ENCODE peak calls at places on chromosome 9, in seven cellular contexts. One of them, this sample, is unnamed.

GRCh38 chr9:115946530-115946929 is 207.1 kb upstream of the PAPPA start:
- DNase-seq in transverse colon: no peak
- DNase-seq in adrenal gland: no peak
- DNase-seq in Peyer's patch: no peak
- DNase-seq in HCT116: no peak
- DNase-seq in tibial nerve: no peak
- DNase-seq in suprapubic skin: no peak
- DNase-seq in this sample: no peak

GRCh38 chr9:27487927-27488326 is 36.2 kb upstream of the IFNK start:
- DNase-seq in adrenal gland: no peak
- DNase-seq in Peyer's patch: no peak
- DNase-seq in HCT116: no peak
- DNase-seq in tibial nerve: no peak
- DNase-seq in suprapubic skin: no peak
- DNase-seq in transverse colon: no peak
- DNase-seq in this sample: no peak

GRCh38 chr9:90127923-90128322 is 514.7 kb downstream of the DIRAS2 start:
- DNase-seq in suprapubic skin: no peak
- DNase-seq in HCT116: no peak
- DNase-seq in tibial nerve: no peak
- DNase-seq in transverse colon: no peak
- DNase-seq in Peyer's patch: no peak
- DNase-seq in adrenal gland: no peak
- DNase-seq in this sample: no peak

GRCh38 chr9:124680049-124680448 is 91.1 kb downstream of the NR6A1 start:
- DNase-seq in tibial nerve: no peak
- DNase-seq in transverse colon: no peak
- DNase-seq in adrenal gland: no peak
- DNase-seq in Peyer's patch: no peak
- DNase-seq in suprapubic skin: no peak
- DNase-seq in HCT116: no peak
- DNase-seq in this sample: no peak

GRCh38 chr9:134057311-134057665 is 10.5 kb downstream of the BRD3 start:
- DNase-seq in transverse colon: peak; percentile 5
- DNase-seq in HCT116: no peak
- DNase-seq in Peyer's patch: no peak
- DNase-seq in adrenal gland: no peak
- DNase-seq in suprapubic skin: no peak
- DNase-seq in tibial nerve: no peak
- DNase-seq in this sample: no peak

GRCh38 chr9:93041108-93041802 is 17.2 kb upstream of the SUSD3 start:
- DNase-seq in transverse colon: no peak
- DNase-seq in adrenal gland: no peak
- DNase-seq in HCT116: peak; percentile 44
- DNase-seq in suprapubic skin: no peak
- DNase-seq in tibial nerve: no peak
- DNase-seq in Peyer's patch: no peak
- DNase-seq in this sample: peak; percentile 46

GRCh38 chr9:347667-348292 is 133.1 kb downstream of the DOCK8 start:
- DNase-seq in tibial nerve: no peak
- DNase-seq in suprapubic skin: no peak
- DNase-seq in HCT116: peak; percentile 40
- DNase-seq in Peyer's patch: no peak
- DNase-seq in adrenal gland: no peak
- DNase-seq in transverse colon: no peak
- DNase-seq in this sample: no peak

GRCh38 chr9:83011611-83012010 is 51.3 kb downstream of the RASEF start:
- DNase-seq in tibial nerve: no peak
- DNase-seq in adrenal gland: no peak
- DNase-seq in HCT116: no peak
- DNase-seq in transverse colon: no peak
- DNase-seq in Peyer's patch: no peak
- DNase-seq in suprapubic skin: no peak
- DNase-seq in this sample: no peak

GRCh38 chr9:113999256-114000062 is 78.6 kb downstream of the AMBP start:
- DNase-seq in tibial nerve: no peak
- DNase-seq in HCT116: no peak
- DNase-seq in Peyer's patch: peak; percentile 32
- DNase-seq in adrenal gland: no peak
- DNase-seq in suprapubic skin: peak; percentile 70
- DNase-seq in transverse colon: no peak
- DNase-seq in this sample: no peak

GRCh38 chr9:92136184-92136858 is 21.1 kb upstream of the SPTLC1 start:
- DNase-seq in adrenal gland: no peak
- DNase-seq in Peyer's patch: peak; percentile 40
- DNase-seq in HCT116: no peak
- DNase-seq in tibial nerve: no peak
- DNase-seq in suprapubic skin: no peak
- DNase-seq in transverse colon: no peak
- DNase-seq in this sample: no peak

GRCh38 chr9:91905958-91906585 is 44.0 kb downstream of the ROR2 start:
- DNase-seq in HCT116: no peak
- DNase-seq in tibial nerve: no peak
- DNase-seq in Peyer's patch: peak; percentile 64
- DNase-seq in adrenal gland: peak; percentile 77
- DNase-seq in transverse colon: peak; percentile 44
- DNase-seq in suprapubic skin: no peak
- DNase-seq in this sample: no peak

GRCh38 chr9:133616643-133617405 is 7.6 kb upstream of the FAM163B start:
- DNase-seq in transverse colon: no peak
- DNase-seq in suprapubic skin: no peak
- DNase-seq in Peyer's patch: no peak
- DNase-seq in adrenal gland: no peak
- DNase-seq in HCT116: no peak
- DNase-seq in tibial nerve: no peak
- DNase-seq in this sample: no peak

GRCh38 chr9:114047717-114048116 is 30.4 kb downstream of the AMBP start:
- DNase-seq in suprapubic skin: peak; percentile 44
- DNase-seq in HCT116: peak; percentile 16
- DNase-seq in tibial nerve: no peak
- DNase-seq in transverse colon: no peak
- DNase-seq in Peyer's patch: no peak
- DNase-seq in adrenal gland: no peak
- DNase-seq in this sample: no peak

GRCh38 chr9:77953590-77953989 is 78.0 kb downstream of the GNAQ start:
- DNase-seq in adrenal gland: no peak
- DNase-seq in HCT116: no peak
- DNase-seq in transverse colon: no peak
- DNase-seq in tibial nerve: no peak
- DNase-seq in suprapubic skin: no peak
- DNase-seq in Peyer's patch: no peak
- DNase-seq in this sample: no peak

GRCh38 chr9:880725-881124 is 39.2 kb downstream of the DMRT1 start:
- DNase-seq in tibial nerve: no peak
- DNase-seq in suprapubic skin: no peak
- DNase-seq in HCT116: no peak
- DNase-seq in adrenal gland: no peak
- DNase-seq in transverse colon: no peak
- DNase-seq in Peyer's patch: no peak
- DNase-seq in this sample: no peak

GRCh38 chr9:14313951-14314423 is at the start of gene NFIB:
- DNase-seq in adrenal gland: peak; percentile 83
- DNase-seq in tibial nerve: peak; percentile 15
- DNase-seq in HCT116: no peak
- DNase-seq in transverse colon: peak; percentile 36
- DNase-seq in suprapubic skin: no peak
- DNase-seq in Peyer's patch: peak; percentile 59
- DNase-seq in this sample: peak; percentile 73

GRCh38 chr9:23194281-23194680 is 631.8 kb downstream of the ELAVL2 start:
- DNase-seq in Peyer's patch: no peak
- DNase-seq in tibial nerve: no peak
- DNase-seq in HCT116: no peak
- DNase-seq in suprapubic skin: no peak
- DNase-seq in adrenal gland: no peak
- DNase-seq in transverse colon: no peak
- DNase-seq in this sample: no peak

GRCh38 chr9:114804504-114804903 is 1.3 kb downstream of the TNFSF15 start:
- DNase-seq in tibial nerve: no peak
- DNase-seq in transverse colon: peak; percentile 79
- DNase-seq in adrenal gland: peak; percentile 44
- DNase-seq in HCT116: peak; percentile 10
- DNase-seq in Peyer's patch: peak; percentile 81
- DNase-seq in suprapubic skin: no peak
- DNase-seq in this sample: no peak

GRCh38 chr9:621199-621860 is 220.2 kb upstream of the DMRT1 start:
- DNase-seq in adrenal gland: peak; percentile 13
- DNase-seq in Peyer's patch: no peak
- DNase-seq in transverse colon: no peak
- DNase-seq in tibial nerve: no peak
- DNase-seq in suprapubic skin: no peak
- DNase-seq in HCT116: no peak
- DNase-seq in this sample: no peak

GRCh38 chr9:136485651-136486050 is 2.8 kb upstream of the SEC16A start:
- DNase-seq in adrenal gland: peak; percentile 93
- DNase-seq in Peyer's patch: no peak
- DNase-seq in transverse colon: no peak
- DNase-seq in suprapubic skin: no peak
- DNase-seq in HCT116: no peak
- DNase-seq in tibial nerve: no peak
- DNase-seq in this sample: no peak
- TF ChIP-seq CTCF in adrenal gland: no peak
- TF ChIP-seq CTCF in Peyer's patch: no peak
- TF ChIP-seq CTCF in transverse colon: no peak
- TF ChIP-seq CTCF in suprapubic skin: no peak
- TF ChIP-seq CTCF in HCT116: no peak
- TF ChIP-seq CTCF in tibial nerve: no peak
- TF ChIP-seq CTCF in this sample: no peak

GRCh38 chr9:94866770-94867169 is 140.3 kb downstream of the AOPEP start:
- DNase-seq in suprapubic skin: no peak
- DNase-seq in tibial nerve: no peak
- DNase-seq in HCT116: no peak
- DNase-seq in transverse colon: no peak
- DNase-seq in Peyer's patch: no peak
- DNase-seq in adrenal gland: no peak
- DNase-seq in this sample: no peak

GRCh38 chr9:94869415-94869838 is 142.9 kb downstream of the AOPEP start:
- DNase-seq in transverse colon: no peak
- DNase-seq in suprapubic skin: no peak
- DNase-seq in adrenal gland: peak; percentile 62
- DNase-seq in HCT116: no peak
- DNase-seq in Peyer's patch: no peak
- DNase-seq in tibial nerve: no peak
- DNase-seq in this sample: no peak

GRCh38 chr9:94867281-94867841 is 140.9 kb downstream of the AOPEP start:
- DNase-seq in suprapubic skin: no peak
- DNase-seq in tibial nerve: peak; percentile 46
- DNase-seq in HCT116: peak; percentile 45
- DNase-seq in transverse colon: peak; percentile 63
- DNase-seq in adrenal gland: peak; percentile 79
- DNase-seq in Peyer's patch: peak; percentile 61
- DNase-seq in this sample: no peak

GRCh38 chr9:94868462-94868861 is 142.0 kb downstream of the AOPEP start:
- DNase-seq in Peyer's patch: no peak
- DNase-seq in HCT116: no peak
- DNase-seq in transverse colon: no peak
- DNase-seq in tibial nerve: no peak
- DNase-seq in suprapubic skin: no peak
- DNase-seq in adrenal gland: no peak
- DNase-seq in this sample: no peak

DNA sequence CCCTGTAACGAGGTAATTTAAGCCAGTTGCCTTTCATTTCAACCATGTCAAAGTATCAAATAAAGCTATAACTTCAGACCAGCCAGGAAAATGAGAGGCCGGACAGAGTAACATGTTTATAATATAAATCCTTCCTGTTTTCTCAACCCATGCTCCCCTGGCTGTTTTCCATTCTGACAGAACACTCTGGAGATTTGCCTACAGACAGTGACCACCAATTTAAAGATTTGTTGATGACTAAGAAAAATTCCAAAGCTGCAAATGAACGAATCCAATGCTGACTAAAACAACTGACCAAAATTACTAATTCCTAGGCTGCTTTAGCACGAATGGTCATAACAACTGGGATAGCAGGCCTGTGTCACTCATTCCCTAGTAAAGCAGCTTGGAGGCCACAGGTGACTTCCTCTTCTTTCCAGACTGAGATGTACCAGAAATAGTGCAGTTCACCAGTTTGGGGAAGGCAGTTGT is 141.4 kb downstream of the AOPEP start:
- DNase-seq in adrenal gland: no peak
- DNase-seq in suprapubic skin: no peak
- DNase-seq in Peyer's patch: no peak
- DNase-seq in transverse colon: no peak
- DNase-seq in tibial nerve: no peak
- DNase-seq in HCT116: no peak
- DNase-seq in this sample: no peak
- TF ChIP-seq POLR2A in adrenal gland: no peak
- TF ChIP-seq POLR2A in suprapubic skin: no peak
- TF ChIP-seq POLR2A in Peyer's patch: no peak
- TF ChIP-seq POLR2A in transverse colon: no peak
- TF ChIP-seq POLR2A in tibial nerve: no peak
- TF ChIP-seq POLR2A in HCT116: no peak
- TF ChIP-seq POLR2A in this sample: no peak

GRCh38 chr9:121744687-121745395 is 93.4 kb downstream of the DAB2IP start:
- DNase-seq in suprapubic skin: no peak
- DNase-seq in transverse colon: no peak
- DNase-seq in HCT116: no peak
- DNase-seq in adrenal gland: no peak
- DNase-seq in Peyer's patch: no peak
- DNase-seq in tibial nerve: no peak
- DNase-seq in this sample: no peak
- TF ChIP-seq CTCF in suprapubic skin: no peak
- TF ChIP-seq CTCF in transverse colon: no peak
- TF ChIP-seq CTCF in HCT116: no peak
- TF ChIP-seq CTCF in adrenal gland: no peak
- TF ChIP-seq CTCF in Peyer's patch: no peak
- TF ChIP-seq CTCF in tibial nerve: no peak
- TF ChIP-seq CTCF in this sample: no peak

DNA sequence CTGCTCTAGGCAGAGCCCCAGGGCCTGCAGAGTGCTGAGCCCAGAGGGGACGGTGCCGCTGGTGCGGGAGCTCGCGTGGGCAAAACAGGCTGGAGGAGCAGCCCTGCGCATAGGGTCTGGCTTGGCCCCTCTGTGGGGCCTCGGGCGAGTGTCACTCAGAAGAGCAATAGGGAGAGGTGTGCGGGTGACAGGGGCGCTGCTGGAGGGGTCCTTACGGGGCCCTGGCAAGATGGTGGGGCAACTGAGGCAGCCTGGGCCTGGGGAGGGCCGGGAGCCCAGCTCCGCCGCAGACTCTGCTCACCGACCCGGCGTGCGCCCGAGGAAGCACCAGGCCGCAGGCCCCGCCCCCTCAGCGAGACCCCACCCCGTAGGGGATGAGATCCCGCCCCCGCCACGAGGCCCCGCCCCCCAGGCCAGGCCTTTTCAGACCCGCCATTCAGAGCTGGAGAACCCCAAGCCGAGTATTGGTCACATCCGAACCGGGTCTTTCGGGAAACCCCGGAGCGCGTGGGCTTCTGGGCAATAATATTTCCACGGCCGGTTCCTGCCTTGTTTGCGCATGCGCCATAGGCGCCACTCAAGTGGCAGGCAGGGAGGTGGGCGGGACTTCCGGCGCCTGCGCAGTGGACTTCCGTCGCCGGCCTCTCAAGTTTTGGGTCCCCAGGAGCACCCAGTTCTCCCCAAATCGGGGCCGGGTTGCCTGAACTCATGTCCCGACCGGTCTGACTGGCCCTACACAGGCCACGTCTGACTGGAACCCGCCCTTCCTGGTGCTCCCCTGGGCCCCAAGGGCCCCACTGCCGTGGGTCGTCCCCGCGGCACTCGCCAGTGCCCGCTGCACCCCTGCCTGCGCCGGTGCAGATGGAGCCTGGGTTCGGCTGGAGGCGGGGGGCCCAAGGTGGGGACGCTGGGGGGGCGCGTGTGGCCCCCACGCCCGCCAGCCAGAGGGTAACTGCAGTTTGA is 1.3 kb upstream of the RNF208 start:
- DNase-seq in suprapubic skin: peak; percentile 99
- DNase-seq in Peyer's patch: peak; percentile 99
- DNase-seq in tibial nerve: peak; percentile 96
- DNase-seq in transverse colon: peak; percentile 97
- DNase-seq in adrenal gland: peak; percentile 98
- DNase-seq in HCT116: peak; percentile 97
- DNase-seq in this sample: peak; percentile 98
- TF ChIP-seq POLR2A in suprapubic skin: no peak
- TF ChIP-seq POLR2A in Peyer's patch: peak; percentile 22
- TF ChIP-seq POLR2A in tibial nerve: no peak
- TF ChIP-seq POLR2A in transverse colon: peak; percentile 63
- TF ChIP-seq POLR2A in adrenal gland: peak; percentile 60
- TF ChIP-seq POLR2A in HCT116: peak; percentile 58
- TF ChIP-seq POLR2A in this sample: peak; percentile 77

This sample was measured in heart left ventricle.